ENCODE peak calls at places on chromosomes 5 and 9, in nine cellular contexts. A is uterus, D is bronchial epithelial cell, N is fibroblast of pulmonary artery, E is tibial artery, U is cardiac muscle cell, H is tibial nerve, Q is endothelial cell, P is type B pancreatic cell. X is an unnamed sample.

GRCh38 chr9:87481890-87482855 is 15.5 kb upstream of the DAPK1 start:
- DNase-seq in A (no peak), D (no peak), N (no peak), E (no peak), U (no peak), H (no peak), Q (no peak), P (no peak), X (no peak)

GRCh38 chr9:134851015-134851414 is 29.6 kb upstream of the FCN2 start:
- DNase-seq in A (no peak), D (no peak), N (no peak), E (peak), U (no peak), H (no peak), Q (no peak), P (no peak), X (no peak)

GRCh38 chr5:65152131-65152530 is 329.6 kb downstream of the ADAMTS6 start:
- DNase-seq in A (no peak), D (no peak), N (no peak), E (no peak), U (no peak), H (no peak), Q (no peak), P (no peak), X (no peak)

GRCh38 chr9:115922441-115922840 is 231.2 kb upstream of the PAPPA start:
- DNase-seq in A (no peak), D (no peak), N (peak), E (no peak), U (peak), H (no peak), Q (no peak), P (no peak), X (no peak)

GRCh38 chr9:127853312-127854168 is 918 bp downstream of the ENG start:
- DNase-seq in A (no peak), D (no peak), N (no peak), E (no peak), U (peak), H (no peak), Q (no peak), P (no peak), X (no peak)

GRCh38 chr9:35882996-35883395 is 12.8 kb upstream of the OR13J1 start:
- DNase-seq in A (no peak), D (no peak), N (peak), E (no peak), U (peak), H (no peak), Q (no peak), P (no peak), X (no peak)

GRCh38 chr5:179265529-179266290 is 79.6 kb downstream of the ADAMTS2 start:
- DNase-seq in A (peak), D (peak), N (peak), E (peak), U (peak), H (peak), Q (no peak), P (peak), X (no peak)

GRCh38 chr9:120043448-120043847 is 536.5 kb downstream of the CDK5RAP2 start:
- DNase-seq in A (no peak), D (no peak), N (no peak), E (no peak), U (no peak), H (no peak), Q (no peak), P (no peak), X (no peak)

GRCh38 chr5:55507574-55507973 is 27.2 kb downstream of the PLPP1 start:
- DNase-seq in A (no peak), D (no peak), N (no peak), E (no peak), U (no peak), H (no peak), Q (no peak), P (no peak), X (no peak)

GRCh38 chr5:145246379-145246778 is 588.8 kb downstream of the PRELID2 start:
- DNase-seq in A (no peak), D (no peak), N (no peak), E (no peak), U (no peak), H (no peak), Q (no peak), P (no peak), X (no peak)

GRCh38 chr5:153824909-153825308 is 213.8 kb downstream of the FAM114A2 start:
- DNase-seq in A (no peak), D (no peak), N (no peak), E (no peak), U (no peak), H (no peak), Q (no peak), P (no peak), X (no peak)

GRCh38 chr9:79127661-79128060 is 444.1 kb upstream of the TLE4 start:
- DNase-seq in A (no peak), D (no peak), N (no peak), E (no peak), U (no peak), H (no peak), Q (no peak), P (no peak), X (no peak)

DNA sequence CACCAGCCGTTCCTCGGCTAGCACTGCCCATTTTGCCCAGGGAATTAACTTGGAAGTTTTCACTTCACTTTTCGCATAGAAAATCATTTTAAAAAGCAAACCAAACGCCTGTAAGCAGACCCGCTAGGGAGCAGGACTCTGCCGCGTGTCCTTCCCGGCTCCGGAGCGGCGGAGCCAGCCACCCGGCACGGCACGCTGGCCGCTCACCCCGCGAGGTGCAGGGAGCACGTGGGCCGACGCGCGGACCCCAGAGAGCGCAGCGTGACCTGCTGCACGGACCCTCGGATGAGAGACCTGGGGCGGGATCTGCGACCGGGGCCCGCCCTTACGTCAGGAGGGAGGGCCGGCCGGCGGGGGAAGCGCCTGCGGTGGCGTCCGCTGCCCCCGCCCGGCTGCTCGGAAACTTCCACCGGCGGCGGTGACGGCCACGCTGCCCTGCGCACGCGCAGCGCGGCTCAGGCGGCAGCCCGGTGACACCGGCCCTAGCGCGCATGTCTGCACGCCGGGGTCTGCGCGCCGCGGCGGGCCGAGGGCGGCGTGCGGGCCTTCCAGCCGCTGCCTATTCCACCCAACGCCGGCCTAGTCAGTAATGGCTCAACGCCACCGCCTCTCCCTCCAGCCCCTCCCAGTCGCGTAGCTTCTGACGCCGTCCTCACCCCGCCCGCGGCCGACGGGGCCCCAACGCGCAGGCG is 504 bp upstream of the TENT4A start:
- DNase-seq in A (peak), D (peak), N (peak), E (peak), U (peak), H (peak), Q (peak), P (peak), X (no peak)
- TF ChIP-seq CTCF in A (peak), D (peak), N (no peak), E (no peak), U (peak), H (no peak), Q (no peak), P (no peak), X (peak)

DNA sequence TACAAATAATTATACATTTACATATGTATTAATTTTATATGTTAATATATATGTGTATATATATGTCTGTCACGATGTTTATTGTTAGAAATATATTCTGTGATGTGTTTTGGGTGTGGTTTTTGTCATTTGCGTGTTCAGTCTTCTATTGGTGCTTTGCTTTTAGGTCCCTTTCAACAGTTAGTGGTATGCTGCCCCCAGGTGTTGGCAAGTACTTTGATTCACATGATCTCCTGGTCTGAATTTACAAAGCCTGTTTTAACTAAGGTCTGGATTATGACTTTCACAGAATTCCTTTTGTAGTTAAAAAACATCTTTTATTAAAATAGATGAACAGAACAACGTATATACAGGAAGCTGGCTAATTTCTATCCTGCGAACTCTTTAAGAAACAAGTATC is 271.5 kb downstream of the CCDC171 start:
- DNase-seq in A (no peak), D (peak), N (peak), E (no peak), U (peak), H (no peak), Q (peak), P (no peak), X (no peak)
- TF ChIP-seq CTCF in A (no peak), D (peak), N (peak), E (no peak), U (no peak), H (no peak), Q (no peak), P (peak), X (peak)

DNA sequence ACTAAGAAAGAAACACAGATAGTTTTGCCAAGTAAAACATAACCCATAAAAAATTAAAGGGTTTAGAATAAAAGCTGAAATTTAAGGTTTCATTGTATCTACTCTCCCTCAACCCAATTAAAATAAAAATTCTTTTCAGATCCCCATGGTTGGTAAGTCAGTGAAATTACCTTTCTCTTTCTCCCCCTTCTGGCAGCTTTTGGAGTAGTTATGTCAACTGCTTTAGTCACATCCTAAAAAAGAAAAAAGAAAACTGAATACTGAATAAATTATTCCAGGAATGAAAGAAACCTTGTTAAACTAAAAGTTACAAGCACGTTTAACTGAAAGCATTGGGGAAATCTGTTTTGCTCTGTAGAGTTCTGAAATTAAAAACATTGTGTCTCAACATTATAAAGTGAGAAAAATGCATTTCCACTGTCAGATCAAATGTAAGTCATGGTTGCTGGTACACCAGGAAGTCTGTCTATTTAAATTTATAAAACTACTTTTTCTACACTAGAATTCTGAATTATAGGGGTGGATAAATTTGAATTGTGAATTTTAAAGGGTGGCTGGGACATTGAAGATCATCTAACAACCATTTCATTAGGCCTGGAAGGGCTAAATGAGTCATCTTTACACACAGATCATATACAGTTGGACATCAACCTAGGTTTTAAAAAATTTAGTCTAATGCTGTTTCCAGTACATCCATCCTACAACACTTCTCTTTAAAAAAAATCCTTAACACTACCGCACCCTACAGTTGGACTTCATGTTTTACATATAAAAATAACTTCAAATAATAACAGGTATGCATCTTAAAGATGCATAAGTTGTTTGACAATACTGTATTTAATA is 24.7 kb downstream of the PSIP1 start:
- DNase-seq in A (no peak), D (peak), N (peak), E (no peak), U (peak), H (peak), Q (no peak), P (no peak), X (no peak)
- TF ChIP-seq CTCF in A (peak), D (peak), N (peak), E (peak), U (peak), H (peak), Q (peak), P (peak), X (peak)

GRCh38 chr9:97853844-97854695 is 1.0 kb downstream of the FOXE1 start:
- DNase-seq in A (no peak), D (peak), N (peak), E (no peak), U (peak), H (no peak), Q (peak), P (no peak), X (no peak)
- TF ChIP-seq CTCF in A (no peak), D (peak), N (no peak), E (no peak), U (no peak), H (no peak), Q (peak), P (peak), X (peak)

GRCh38 chr5:144142030-144142825 is 28.2 kb downstream of the YIPF5 start:
- DNase-seq in A (no peak), D (peak), N (peak), E (no peak), U (peak), H (no peak), Q (no peak), P (no peak), X (no peak)
- TF ChIP-seq CTCF in A (peak), D (peak), N (peak), E (peak), U (peak), H (peak), Q (peak), P (peak), X (peak)

DNA sequence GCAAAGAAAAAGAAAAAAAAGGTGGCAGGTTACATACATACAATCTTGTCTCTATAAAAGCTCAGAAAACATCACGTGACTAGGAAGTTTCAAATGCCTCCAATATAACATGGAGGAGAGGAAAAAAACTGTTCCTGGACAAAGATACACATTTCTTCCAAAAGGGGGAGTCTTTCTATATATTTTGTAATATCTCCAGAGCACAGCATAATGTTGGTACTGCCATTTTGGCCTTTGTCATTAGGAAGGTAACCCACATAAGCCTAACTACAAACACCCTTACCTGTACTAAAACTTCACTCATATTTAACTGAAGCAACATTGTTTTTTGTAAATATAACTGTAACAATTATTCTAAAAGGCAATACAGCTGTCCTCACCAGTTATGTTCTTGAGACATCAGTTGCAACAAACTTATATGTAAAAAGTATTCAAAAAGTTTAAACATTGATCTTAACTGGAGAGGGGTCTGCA is 1.2 kb upstream of the BTF3 start:
- DNase-seq in A (no peak), D (peak), N (peak), E (no peak), U (peak), H (no peak), Q (no peak), P (no peak), X (no peak)
- TF ChIP-seq CTCF in A (no peak), D (peak), N (peak), E (no peak), U (peak), H (no peak), Q (peak), P (peak), X (peak)

GRCh38 chr9:911003-911402 is 65.5 kb upstream of the DMRT3 start:
- DNase-seq in A (no peak), D (no peak), N (no peak), E (no peak), U (no peak), H (no peak), Q (no peak), P (no peak), X (no peak)
- TF ChIP-seq CTCF in A (no peak), D (no peak), N (no peak), E (no peak), U (no peak), H (no peak), Q (no peak), P (peak), X (no peak)

GRCh38 chr5:66793049-66793448 is 196.9 kb downstream of the MAST4 start:
- DNase-seq in A (no peak), D (no peak), N (no peak), E (no peak), U (no peak), H (no peak), Q (no peak), P (no peak), X (no peak)
- TF ChIP-seq CTCF in A (no peak), D (no peak), N (no peak), E (no peak), U (no peak), H (no peak), Q (no peak), P (no peak), X (no peak)

GRCh38 chr9:12698986-12699385 is 5.8 kb downstream of the TYRP1 start:
- DNase-seq in A (no peak), D (no peak), N (peak), E (no peak), U (peak), H (no peak), Q (no peak), P (no peak), X (no peak)
- TF ChIP-seq CTCF in A (no peak), D (no peak), N (peak), E (no peak), U (peak), H (no peak), Q (no peak), P (no peak), X (no peak)